ENCODE peak calls at places on chromosomes 2 and 18, in six cellular contexts. Y is dorsolateral prefrontal cortex, B is uterus, R is sigmoid colon, S is IMR-90, M is H9. J is an unnamed sample.

GRCh38 chr2:215979615-215980014 is 33.7 kb downstream of the MREG start:
- DNase-seq in Y (no peak), R (no peak), M (no peak), B (no peak), S (no peak), J (no peak)

GRCh38 chr2:221494556-221494955 is 77.5 kb downstream of the EPHA4 start:
- DNase-seq in S (no peak), M (no peak), Y (no peak), R (no peak), B (no peak), J (no peak)

GRCh38 chr2:222904557-222905258 is 43.9 kb downstream of the ACSL3 start:
- DNase-seq in Y (no peak), B (no peak), S (peak), R (no peak), M (no peak), J (no peak)

GRCh38 chr18:71942433-71942832 is 601.7 kb downstream of the CBLN2 start:
- DNase-seq in M (peak), B (no peak), Y (no peak), R (no peak), S (no peak), J (no peak)

GRCh38 chr2:2765176-2765800 is 434.2 kb upstream of the MYT1L start:
- DNase-seq in B (no peak), M (no peak), R (no peak), S (no peak), Y (no peak), J (no peak)

GRCh38 chr2:181778621-181779195 is 98.4 kb upstream of the NEUROD1 start:
- DNase-seq in M (no peak), S (peak), R (no peak), Y (no peak), B (no peak), J (no peak)

GRCh38 chr2:182164686-182165085 is 179.0 kb downstream of the PPP1R1C start:
- DNase-seq in R (no peak), M (no peak), B (no peak), Y (no peak), S (no peak), J (no peak)

GRCh38 chr2:173231042-173231441 is 123.6 kb upstream of the CDCA7 start:
- DNase-seq in R (no peak), S (no peak), M (no peak), Y (no peak), B (no peak), J (no peak)

GRCh38 chr2:185381631-185382030 is 357.0 kb upstream of the FSIP2 start:
- DNase-seq in B (no peak), M (no peak), S (no peak), R (no peak), Y (no peak), J (no peak)

GRCh38 chr2:102103992-102104871 is 38.3 kb upstream of the IL1R1 start:
- DNase-seq in M (no peak), S (peak), B (peak), R (peak), Y (no peak), J (no peak)

GRCh38 chr2:34901739-34902138 is 1302.6 kb upstream of the FAM98A start:
- DNase-seq in M (no peak), R (no peak), B (no peak), S (no peak), Y (no peak), J (no peak)

GRCh38 chr2:58194451-58194850 is 46.7 kb downstream of the FANCL start:
- DNase-seq in S (no peak), Y (no peak), M (no peak), R (no peak), B (no peak), J (no peak)

GRCh38 chr2:20633001-20633400 is 17.9 kb downstream of the HS1BP3 start:
- DNase-seq in Y (no peak), S (no peak), M (no peak), R (no peak), B (no peak), J (no peak)

GRCh38 chr2:118168606-118169005 is 80.3 kb downstream of the INSIG2 start:
- DNase-seq in Y (no peak), B (no peak), M (no peak), S (no peak), R (no peak), J (no peak)

GRCh38 chr2:165113414-165113813 is 90.4 kb downstream of the SCN3A start:
- DNase-seq in M (no peak), Y (no peak), S (peak), B (no peak), R (no peak), J (no peak)

GRCh38 chr2:177784449-177784845 is 288.1 kb downstream of the PDE11A start:
- DNase-seq in Y (no peak), S (peak), R (no peak), M (no peak), B (no peak), J (no peak)

GRCh38 chr2:63553049-63553448 is 35.2 kb downstream of the WDPCP start:
- DNase-seq in Y (no peak), B (no peak), S (no peak), R (no peak), M (no peak), J (no peak)

GRCh38 chr2:174014021-174014698 is 49.0 kb upstream of the SP3 start:
- DNase-seq in S (no peak), M (no peak), Y (no peak), R (no peak), B (no peak), J (no peak)

GRCh38 chr2:207662203-207662602 is 37.0 kb upstream of the METTL21A start:
- DNase-seq in S (no peak), Y (no peak), R (no peak), B (no peak), M (no peak), J (no peak)

GRCh38 chr18:78619854-78620253 is 359.8 kb upstream of the SALL3 start:
- DNase-seq in S (no peak), M (peak), Y (no peak), R (no peak), B (no peak), J (no peak)

GRCh38 chr2:195561205-195562032 is 95.6 kb upstream of the SLC39A10 start:
- DNase-seq in Y (no peak), B (no peak), M (no peak), S (peak), R (no peak), J (no peak)

GRCh38 chr2:6506311-6507258 is 359.1 kb downstream of the CMPK2 start:
- DNase-seq in M (no peak), R (no peak), Y (no peak), B (no peak), S (peak), J (no peak)

GRCh38 chr2:171516793-171517192 is 5.5 kb upstream of the CYBRD1 start:
- DNase-seq in S (no peak), R (no peak), B (no peak), Y (no peak), M (no peak), J (no peak)

GRCh38 chr2:240233891-240234502 is 93.5 kb upstream of the OTOS start:
- DNase-seq in B (peak), M (no peak), R (peak), Y (no peak), S (no peak), J (no peak)

GRCh38 chr2:29066271-29066860 is 8.0 kb downstream of the PCARE start:
- DNase-seq in Y (no peak), M (no peak), S (peak), R (no peak), B (no peak), J (no peak)

GRCh38 chr2:102589444-102589843 is 29.9 kb upstream of the SLC9A2 start:
- DNase-seq in M (no peak), R (no peak), Y (no peak), S (no peak), B (no peak), J (no peak)

GRCh38 chr2:11865378-11865777 is 118.9 kb downstream of the LPIN1 start:
- DNase-seq in B (no peak), M (peak), R (no peak), S (no peak), Y (no peak), J (no peak)

GRCh38 chr2:177660742-177661141 is 268.2 kb downstream of the AGPS start:
- DNase-seq in M (no peak), R (no peak), S (no peak), Y (no peak), B (no peak), J (no peak)

GRCh38 chr2:20362701-20363435 is 12.2 kb upstream of the PUM2 start:
- DNase-seq in B (no peak), S (no peak), Y (no peak), R (no peak), M (no peak), J (no peak)

GRCh38 chr2:127000937-127001336 is 102.2 kb downstream of the TEX51 start:
- DNase-seq in M (no peak), R (no peak), S (no peak), Y (no peak), B (no peak), J (no peak)

GRCh38 chr18:61988100-61988499 is 95.3 kb upstream of the RNF152 start:
- DNase-seq in Y (no peak), B (no peak), M (no peak), S (peak), R (no peak), J (no peak)

GRCh38 chr18:70491734-70492348 is 203.0 kb downstream of the SOCS6 start:
- DNase-seq in Y (peak), S (peak), R (no peak), B (no peak), M (peak), J (peak)

GRCh38 chr2:199932312-199932855 is 21.3 kb downstream of the C2orf69 start:
- DNase-seq in Y (peak), B (no peak), M (no peak), R (no peak), S (no peak), J (no peak)

GRCh38 chr2:160454070-160454797 is 39.4 kb downstream of the RBMS1 start:
- DNase-seq in S (no peak), B (no peak), M (no peak), R (no peak), Y (no peak), J (no peak)

GRCh38 chr18:74082476-74083070 is 65.1 kb downstream of the FBXO15 start:
- DNase-seq in R (no peak), B (no peak), Y (peak), S (peak), M (peak), J (peak)

GRCh38 chr2:10372195-10372861 is 69.6 kb downstream of the HPCAL1 start:
- DNase-seq in Y (no peak), R (no peak), M (no peak), S (no peak), B (no peak), J (no peak)

GRCh38 chr2:45611020-45611737 is at the start of gene SRBD1:
- DNase-seq in B (peak), M (peak), S (peak), R (peak), Y (peak), J (peak)

GRCh38 chr2:45607701-45608100 is 3.4 kb downstream of the SRBD1 start:
- DNase-seq in S (no peak), Y (no peak), M (no peak), B (no peak), R (no peak), J (peak)

GRCh38 chr2:45612741-45613140 is 1.7 kb upstream of the SRBD1 start:
- DNase-seq in M (no peak), R (no peak), S (peak), B (no peak), Y (no peak), J (no peak)

GRCh38 chr2:45612265-45612664 is 1.2 kb upstream of the SRBD1 start:
- DNase-seq in B (no peak), S (no peak), R (no peak), M (no peak), Y (no peak), J (no peak)

GRCh38 chr2:45610281-45611019 is 617 bp downstream of the SRBD1 start:
- DNase-seq in M (peak), R (peak), S (peak), Y (peak), B (peak), J (peak)
- TF ChIP-seq CTCF in M (no peak), R (peak), S (peak), Y (peak), B (no peak), J (no peak)

GRCh38 chr2:100870652-100871531 is 51.0 kb downstream of the NPAS2 start:
- DNase-seq in Y (no peak), M (peak), S (no peak), R (no peak), B (no peak), J (no peak)
- TF ChIP-seq CTCF in Y (peak), M (peak), S (peak), R (no peak), B (no peak), J (no peak)

DNA sequence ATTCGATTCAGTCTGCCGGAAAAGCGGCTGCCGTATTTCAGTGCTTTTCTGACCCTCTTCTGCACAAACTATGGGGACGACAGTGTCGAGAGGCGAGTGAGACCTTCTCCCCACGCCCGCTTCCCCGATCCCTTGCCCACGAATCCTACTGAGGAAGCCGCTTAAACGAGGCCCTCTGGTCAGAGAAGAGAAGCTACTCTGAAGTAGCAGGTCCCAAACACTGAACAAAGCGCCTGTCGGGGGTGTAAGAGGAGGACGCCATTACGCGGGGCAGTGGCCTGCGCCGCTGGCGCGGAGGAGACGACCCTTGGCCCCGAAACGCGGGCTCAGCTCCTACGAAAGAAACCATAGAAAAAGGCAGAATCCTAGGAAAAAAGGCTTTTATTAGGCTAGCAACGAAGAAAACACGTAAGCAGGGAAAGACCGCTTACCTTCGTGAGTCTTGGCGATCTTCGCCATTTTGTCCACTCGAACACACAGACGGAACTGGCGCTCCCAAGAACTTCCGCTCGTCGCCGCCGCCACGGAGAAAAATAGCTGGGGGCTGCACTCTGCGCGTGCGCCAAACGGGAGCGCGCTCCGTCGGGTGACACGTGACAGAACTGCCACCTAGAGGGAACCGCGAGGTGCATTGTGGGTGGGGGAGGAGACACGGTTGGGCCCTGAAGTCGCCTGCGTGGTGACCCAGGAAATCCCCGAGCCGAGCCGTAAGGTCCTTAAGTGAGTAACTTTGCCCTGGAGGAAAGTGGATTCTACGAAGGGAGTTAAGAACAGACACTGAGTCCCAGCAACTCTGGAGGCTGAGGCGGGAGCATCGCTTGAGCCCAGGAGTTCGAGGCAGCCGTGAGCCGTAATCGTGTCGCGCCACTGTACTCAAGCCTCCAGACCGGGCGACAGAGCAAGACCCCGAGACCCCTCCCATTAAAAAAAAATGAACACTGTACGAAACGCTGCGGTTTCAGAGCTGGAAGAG is at the start of gene SF3B1:
- DNase-seq in Y (peak), M (peak), R (peak), S (peak), B (peak), J (peak)
- TF ChIP-seq CTCF in Y (peak), M (no peak), R (no peak), S (no peak), B (no peak), J (no peak)

GRCh38 chr2:198137733-198138132 is 333.3 kb downstream of the PLCL1 start:
- DNase-seq in R (no peak), Y (no peak), M (peak), S (no peak), B (no peak), J (no peak)
- TF ChIP-seq CTCF in R (no peak), Y (no peak), M (peak), S (no peak), B (no peak), J (no peak)

DNA sequence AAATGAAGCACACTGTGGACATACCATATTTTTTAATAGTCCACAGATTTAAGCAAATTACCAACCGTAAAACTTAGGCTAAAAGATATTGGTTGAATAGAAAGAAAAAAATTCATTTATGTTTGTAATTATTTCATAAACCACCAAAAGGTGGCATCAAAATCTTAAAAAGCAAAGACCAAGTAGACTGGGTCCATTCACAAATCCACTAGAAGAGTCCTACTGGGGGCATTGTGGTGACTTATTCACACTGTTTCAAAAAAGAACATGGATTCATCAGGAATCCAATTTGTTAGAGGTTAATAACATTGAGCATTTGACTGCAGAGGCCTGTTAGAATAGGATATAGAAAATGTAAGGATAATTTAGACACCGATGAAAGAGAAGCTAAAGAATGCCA is 194.9 kb upstream of the KYNU start:
- DNase-seq in M (no peak), R (no peak), S (peak), Y (no peak), B (no peak), J (no peak)
- TF ChIP-seq CTCF in M (peak), R (no peak), S (peak), Y (peak), B (no peak), J (no peak)

GRCh38 chr2:74958277-74959105 is at the start of gene POLE4:
- DNase-seq in B (peak), Y (peak), S (peak), M (peak), R (peak), J (peak)
- TF ChIP-seq CTCF in B (no peak), Y (peak), S (no peak), M (no peak), R (no peak), J (no peak)

DNA sequence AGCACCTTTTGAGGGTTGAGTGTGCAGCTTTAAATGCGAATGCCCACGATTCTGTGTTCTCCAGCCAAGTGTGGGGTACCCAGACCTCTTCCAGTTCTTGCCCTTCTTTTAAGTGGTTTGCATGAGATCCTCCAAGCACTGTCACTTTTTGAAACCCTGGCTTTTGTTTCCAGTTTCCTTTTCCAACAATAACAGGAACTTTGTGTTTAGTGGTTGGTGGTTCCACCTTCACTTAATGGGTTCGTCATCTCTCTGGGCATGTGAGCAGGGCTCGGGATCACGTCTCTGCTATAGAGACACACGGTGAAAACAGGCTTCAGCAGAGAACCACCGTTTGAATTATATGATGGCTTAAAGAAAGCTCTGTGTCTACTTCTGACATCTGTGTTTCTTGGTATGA is 197.6 kb downstream of the LDLRAD4 start:
- DNase-seq in M (no peak), S (no peak), Y (no peak), B (no peak), R (no peak), J (no peak)
- TF ChIP-seq CTCF in M (no peak), S (no peak), Y (no peak), B (no peak), R (no peak), J (no peak)

DNA sequence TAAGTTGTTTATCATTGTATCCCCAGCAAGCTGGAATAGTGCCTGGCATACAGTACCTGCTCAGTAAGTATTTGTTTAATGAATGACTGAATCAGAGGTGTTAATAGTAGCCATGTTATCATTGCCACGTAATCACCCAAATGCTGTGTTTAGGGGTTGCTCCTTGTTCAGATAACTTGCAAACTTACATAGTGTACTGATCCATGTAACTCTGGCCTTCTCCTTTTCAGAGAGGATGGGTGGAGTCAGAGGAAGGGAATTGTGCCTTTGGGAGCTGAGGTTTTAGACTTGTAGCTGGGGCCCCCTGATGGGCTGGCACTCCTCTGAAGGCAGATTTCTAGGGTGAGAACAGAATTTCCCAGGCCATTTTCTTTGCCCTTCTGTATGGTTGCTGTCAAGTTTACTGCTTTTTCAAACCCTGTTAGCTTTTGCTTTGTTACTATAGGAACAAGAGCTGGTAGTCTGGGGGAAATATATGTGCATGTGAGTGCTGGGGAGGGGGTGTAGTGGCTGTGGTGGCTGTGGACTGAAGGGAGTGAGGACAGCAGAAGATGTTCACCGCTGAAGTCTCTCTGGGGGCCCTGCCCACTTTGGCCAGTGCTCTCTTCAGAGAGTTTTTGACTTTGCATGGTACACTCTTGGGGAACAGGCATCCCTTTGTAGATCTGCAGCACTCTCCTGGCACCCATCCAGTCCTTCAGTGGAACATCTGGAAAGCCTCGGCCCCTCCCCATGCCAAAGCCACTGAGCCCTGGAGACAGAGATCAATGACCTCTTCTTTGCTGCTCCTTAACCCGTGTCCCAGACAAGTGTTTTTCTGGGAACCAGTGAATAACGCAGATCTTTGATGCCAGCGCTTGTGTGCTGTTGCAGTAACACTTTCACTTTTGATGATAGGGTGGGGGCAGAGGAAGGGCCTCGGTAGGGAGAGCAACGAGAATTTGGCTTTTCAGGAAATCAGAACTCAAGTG is 208.9 kb downstream of the PRKCE start:
- DNase-seq in S (peak), R (peak), M (no peak), Y (peak), B (peak), J (no peak)
- TF ChIP-seq CTCF in S (no peak), R (no peak), M (no peak), Y (no peak), B (no peak), J (no peak)

J was measured in endothelial cell.